ENCODE peak calls at places on chromosomes 12 and 14, in six cellular contexts. H is AG09309, V is Panc1, Q is psoas muscle, Z is GM12865, N is left lung. J is an unnamed sample.

GRCh38 chr12:65630555-65630954 is 193.7 kb upstream of the HMGA2 start:
- DNase-seq in N (no peak), Q (no peak), H (no peak), Z (no peak), V (no peak), J (no peak)

GRCh38 chr12:109421355-109422087 is 55.6 kb downstream of the KCTD10 start:
- DNase-seq in Q (no peak), N (no peak), H (no peak), V (no peak), Z (no peak), J (no peak)

GRCh38 chr12:6461401-6462233 is 8.9 kb downstream of the VAMP1 start:
- DNase-seq in V (no peak), Z (peak), Q (no peak), N (peak), H (no peak), J (peak)

GRCh38 chr12:9049520-9050133 is 60.3 kb downstream of the KLRG1 start:
- DNase-seq in N (no peak), Z (peak), Q (no peak), H (peak), V (no peak), J (no peak)

GRCh38 chr14:105023791-105024480 is 3.1 kb upstream of the CDCA4 start:
- DNase-seq in H (no peak), Z (no peak), Q (no peak), V (peak), N (no peak), J (no peak)

GRCh38 chr12:113697646-113698504 is 226.2 kb upstream of the LHX5 start:
- DNase-seq in N (no peak), H (no peak), Z (no peak), Q (no peak), V (no peak), J (no peak)

GRCh38 chr12:26940820-26941219 is 2.5 kb downstream of the FGFR1OP2 start:
- DNase-seq in H (no peak), Q (no peak), Z (peak), N (no peak), V (no peak), J (no peak)

GRCh38 chr14:61470261-61470953 is 149.0 kb downstream of the PRKCH start:
- DNase-seq in H (peak), N (no peak), Z (no peak), Q (no peak), V (no peak), J (no peak)

GRCh38 chr12:79409562-79409961 is 281.2 kb downstream of the PAWR start:
- DNase-seq in N (no peak), V (no peak), Q (no peak), Z (no peak), H (no peak), J (peak)

GRCh38 chr12:81141220-81141619 is 63.3 kb downstream of the ACSS3 start:
- DNase-seq in H (no peak), V (no peak), Q (no peak), Z (no peak), N (no peak), J (no peak)

GRCh38 chr12:121702944-121703343 is 9.6 kb upstream of the TMEM120B start:
- DNase-seq in Q (no peak), Z (no peak), H (no peak), N (no peak), V (no peak), J (no peak)

GRCh38 chr12:77204055-77204454 is 138.7 kb upstream of the E2F7 start:
- DNase-seq in Z (peak), H (no peak), N (no peak), Q (no peak), V (no peak), J (no peak)

GRCh38 chr14:89849931-89850330 is 104.6 kb downstream of the EFCAB11 start:
- DNase-seq in H (no peak), Z (no peak), N (no peak), V (no peak), Q (no peak), J (no peak)

GRCh38 chr14:55731881-55732498 is 152.0 kb downstream of the KTN1 start:
- DNase-seq in H (no peak), N (no peak), Z (peak), Q (no peak), V (no peak), J (no peak)

GRCh38 chr12:70823182-70823976 is 97.2 kb downstream of the PTPRR start:
- DNase-seq in Z (no peak), N (no peak), Q (no peak), H (no peak), V (no peak), J (no peak)

GRCh38 chr12:84174115-84174514 is 738.5 kb downstream of the SLC6A15 start:
- DNase-seq in N (no peak), H (no peak), Z (no peak), V (no peak), Q (no peak), J (no peak)

GRCh38 chr14:54676822-54677708 is 110.1 kb downstream of the SAMD4A start:
- DNase-seq in Z (no peak), H (peak), V (peak), N (no peak), Q (no peak), J (no peak)
- H3K4me3 ChIP-seq in Z (no peak), H (no peak), V (no peak), N (no peak), Q (peak), J (no peak)

GRCh38 chr12:54338682-54339296 is 13.9 kb downstream of the COPZ1 start:
- DNase-seq in Z (no peak), V (no peak), H (no peak), Q (no peak), N (no peak), J (no peak)
- H3K4me3 ChIP-seq in Z (no peak), V (no peak), H (no peak), Q (no peak), N (no peak), J (no peak)

DNA sequence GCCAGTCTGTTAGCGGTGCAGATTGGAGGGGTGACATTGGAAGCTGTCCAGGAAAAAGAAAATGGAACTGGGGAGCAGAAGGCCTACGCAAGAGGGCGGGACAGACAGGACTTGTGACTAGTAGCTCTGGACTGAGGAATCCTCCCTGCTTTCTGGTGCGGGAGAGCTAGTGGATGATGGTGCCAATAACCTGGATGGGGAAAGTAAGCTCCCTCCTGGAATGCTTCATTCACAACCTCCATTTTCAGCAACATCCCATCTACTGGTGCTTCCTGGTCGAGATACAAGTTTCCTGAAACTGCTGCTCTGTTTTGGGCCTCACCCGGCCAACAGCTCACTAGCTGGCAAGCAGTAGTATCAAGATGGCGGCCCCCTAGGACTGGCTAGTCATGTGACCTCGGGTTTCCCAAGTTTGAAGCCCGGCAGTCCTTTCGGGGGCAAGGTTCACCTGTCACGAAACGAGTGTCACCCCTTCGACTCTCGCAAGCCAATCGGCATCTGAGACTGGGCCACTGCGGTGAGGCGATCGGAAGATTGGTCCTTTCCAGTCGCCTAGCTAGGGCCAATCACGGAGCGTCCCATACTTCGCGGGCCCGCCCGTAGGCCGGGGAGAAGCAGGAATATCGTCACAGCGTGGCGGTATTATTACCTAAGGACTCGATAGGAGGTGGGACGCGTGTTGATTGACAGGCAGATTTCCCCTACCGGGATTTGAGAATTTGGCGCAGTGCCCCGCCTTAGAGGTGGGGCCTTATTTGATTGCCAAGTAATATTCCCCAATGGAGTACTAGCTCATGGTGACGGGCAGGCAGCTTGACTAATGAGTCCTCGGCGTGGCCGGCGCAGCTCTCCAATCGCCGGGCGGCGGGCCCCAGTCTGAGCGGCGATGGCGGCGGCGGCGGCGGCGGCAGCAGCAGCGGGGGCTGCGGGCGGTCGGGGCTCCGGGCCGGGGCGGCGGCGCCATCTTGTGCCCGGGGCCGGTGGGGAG is at the start of gene PABPN1:
- DNase-seq in H (peak), N (peak), Q (peak), Z (peak), V (peak), J (peak)
- H3K4me3 ChIP-seq in H (peak), N (peak), Q (peak), Z (peak), V (peak), J (peak)

GRCh38 chr14:69042309-69043006 is 63.4 kb upstream of the ACTN1 start:
- DNase-seq in Z (no peak), N (no peak), Q (no peak), V (no peak), H (no peak), J (no peak)
- H3K4me3 ChIP-seq in Z (no peak), N (no peak), Q (no peak), V (no peak), H (no peak), J (no peak)

DNA sequence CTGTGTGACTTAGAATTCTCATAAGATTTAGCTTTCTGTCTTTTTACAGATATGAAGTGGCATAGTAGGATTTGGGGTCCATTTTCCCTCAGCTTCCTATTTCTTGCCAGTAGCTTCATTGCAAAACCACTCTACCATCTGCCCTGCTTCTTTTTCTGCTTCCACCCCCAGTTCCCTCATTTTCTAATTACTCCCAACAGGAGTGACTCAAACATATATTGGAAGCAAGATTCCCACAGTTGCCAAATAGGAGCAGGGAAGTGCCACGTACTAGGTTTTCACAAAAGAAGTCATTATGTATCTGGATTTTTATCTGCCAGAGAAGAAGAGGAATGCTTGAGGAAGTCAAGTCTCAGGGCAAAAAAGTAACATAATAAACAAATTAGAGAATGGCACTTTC is 64.1 kb downstream of the ANO4 start:
- DNase-seq in Q (no peak), N (no peak), V (no peak), Z (no peak), H (peak), J (no peak)
- H3K4me3 ChIP-seq in Q (no peak), N (no peak), V (no peak), Z (no peak), H (no peak), J (no peak)

DNA sequence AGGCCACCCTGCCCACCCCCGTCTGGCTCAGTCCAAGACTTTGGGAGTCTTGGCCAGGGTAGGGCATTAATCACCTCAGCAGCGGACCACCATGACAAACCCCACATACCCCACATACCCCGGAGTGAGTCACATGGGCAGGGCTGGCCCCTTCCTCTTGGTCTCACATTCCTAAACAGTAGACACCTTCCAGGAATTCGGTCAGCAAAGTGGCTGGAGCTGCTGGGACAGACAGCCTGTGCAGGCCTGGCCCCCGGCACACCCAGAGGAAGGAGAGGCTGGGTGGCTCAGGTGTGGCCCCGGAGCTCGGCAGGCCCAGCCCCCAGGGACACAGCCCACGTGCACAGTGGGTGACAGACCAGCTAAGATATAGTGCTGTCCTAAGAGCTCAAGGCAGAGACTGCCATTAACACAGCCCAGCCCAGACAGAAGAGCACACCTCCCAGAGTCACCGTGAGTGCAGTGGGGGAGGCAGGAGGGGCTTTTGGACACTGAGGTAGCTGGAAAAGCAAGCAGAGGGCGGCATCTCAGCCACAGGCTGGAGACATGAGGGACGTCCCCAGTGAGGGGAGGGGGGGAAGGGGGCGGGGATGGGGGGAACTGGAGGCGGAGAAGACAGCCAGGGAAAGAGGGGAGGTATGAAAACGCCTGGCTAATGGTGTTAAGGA is 24.0 kb downstream of the CCDC85C start:
- DNase-seq in H (no peak), N (peak), V (no peak), Z (no peak), Q (no peak), J (no peak)
- H3K4me3 ChIP-seq in H (no peak), N (no peak), V (no peak), Z (no peak), Q (no peak), J (no peak)